ENCODE peak calls at places on chromosomes 4 and X, in eight cellular contexts. Y, F, A, B, P, L, Q and Z are unnamed samples.

GRCh38 chr4:27692098-27692679 is 831.5 kb downstream of the STIM2 start:
- DNase-seq in Y (no peak), F (no peak), A (no peak), B (no peak), P (peak; percentile 48), L (no peak), Q (peak; percentile 3), Z (no peak)

GRCh38 chr4:143700060-143700419 is 435 bp downstream of the FREM3 start:
- DNase-seq in Y (no peak), F (no peak), A (no peak), B (peak; percentile 28), P (peak; percentile 25), L (no peak), Q (peak; percentile 6), Z (no peak)

GRCh38 chrX:100819837-100820666 is at the start of gene CSTF2:
- DNase-seq in Y (peak; percentile 10), F (peak; percentile 24), A (peak; percentile 94), B (peak; percentile 80), P (peak; percentile 86), L (peak; percentile 63), Q (peak; percentile 77), Z (no peak)

GRCh38 chr4:111601671-111602070 is 543.6 kb upstream of the FAM241A start:
- DNase-seq in Y (no peak), F (no peak), A (no peak), B (no peak), P (no peak), L (no peak), Q (no peak), Z (no peak)

GRCh38 chrX:4935846-4936245 is 1222.4 kb upstream of the PRKX start:
- DNase-seq in Y (no peak), F (no peak), A (no peak), B (no peak), P (no peak), L (peak; percentile 13), Q (no peak), Z (no peak)

GRCh38 chr4:47597696-47598095 is 112.6 kb downstream of the ATP10D start:
- DNase-seq in Y (no peak), F (no peak), A (no peak), B (no peak), P (no peak), L (no peak), Q (peak; percentile 51), Z (no peak)

GRCh38 chr4:85477538-85477937 is 2.6 kb downstream of the ARHGAP24 start:
- DNase-seq in Y (no peak), F (no peak), A (no peak), B (no peak), P (no peak), L (no peak), Q (no peak), Z (no peak)

GRCh38 chrX:54181196-54181953 is 1.7 kb downstream of the FAM120C start:
- DNase-seq in Y (no peak), F (no peak), A (no peak), B (no peak), P (no peak), L (no peak), Q (peak; percentile 70), Z (no peak)

GRCh38 chr4:29309050-29309449 is 1411.1 kb upstream of the PCDH7 start:
- DNase-seq in Y (no peak), F (no peak), A (no peak), B (no peak), P (no peak), L (no peak), Q (peak; percentile 36), Z (no peak)

GRCh38 chr4:158314756-158315487 is 104.6 kb downstream of the TMEM144 start:
- DNase-seq in Y (peak; percentile 94), F (peak; percentile 8), A (no peak), B (no peak), P (no peak), L (no peak), Q (peak; percentile 97), Z (no peak)

GRCh38 chr4:98890698-98891097 is 38.2 kb downstream of the EIF4E start:
- DNase-seq in Y (no peak), F (no peak), A (no peak), B (no peak), P (no peak), L (no peak), Q (peak; percentile 26), Z (no peak)

GRCh38 chr4:121564840-121565375 is 131.9 kb downstream of the ANXA5 start:
- DNase-seq in Y (no peak), F (no peak), A (no peak), B (no peak), P (no peak), L (no peak), Q (peak; percentile 20), Z (no peak)

GRCh38 chr4:107094332-107094731 is 58.2 kb upstream of the DKK2 start:
- DNase-seq in Y (no peak), F (no peak), A (no peak), B (no peak), P (peak; percentile 10), L (no peak), Q (peak; percentile 17), Z (no peak)

GRCh38 chr4:78954048-78954666 is 14.9 kb upstream of the PAQR3 start:
- DNase-seq in Y (no peak), F (peak; percentile 37), A (no peak), B (no peak), P (peak; percentile 60), L (no peak), Q (no peak), Z (no peak)

GRCh38 chr4:89765966-89766365 is 71.0 kb downstream of the SNCA start:
- DNase-seq in Y (peak; percentile 49), F (peak; percentile 14), A (no peak), B (no peak), P (no peak), L (no peak), Q (peak; percentile 88), Z (no peak)

GRCh38 chrX:118862086-118862485 is 38.5 kb downstream of the ZCCHC12 start:
- DNase-seq in Y (no peak), F (no peak), A (no peak), B (no peak), P (no peak), L (no peak), Q (no peak), Z (no peak)

GRCh38 chr4:105509291-105509690 is 35.4 kb upstream of the PPA2 start:
- DNase-seq in Y (no peak), F (no peak), A (no peak), B (no peak), P (no peak), L (no peak), Q (no peak), Z (no peak)

GRCh38 chrX:107691024-107691448 is 62.7 kb downstream of the PRPS1 start:
- DNase-seq in Y (no peak), F (no peak), A (peak; percentile 25), B (no peak), P (no peak), L (no peak), Q (no peak), Z (no peak)

GRCh38 chr4:76023381-76023780 is at the start of gene CXCL10:
- DNase-seq in Y (no peak), F (no peak), A (no peak), B (no peak), P (no peak), L (no peak), Q (no peak), Z (no peak)

GRCh38 chr4:152500798-152501434 is 35.0 kb downstream of the FBXW7 start:
- DNase-seq in Y (peak; percentile 79), F (peak; percentile 95), A (no peak), B (no peak), P (peak; percentile 91), L (peak; percentile 15), Q (peak; percentile 77), Z (no peak)

GRCh38 chr4:152501846-152502536 is 33.9 kb downstream of the FBXW7 start:
- DNase-seq in Y (no peak), F (no peak), A (no peak), B (no peak), P (no peak), L (no peak), Q (peak; percentile 22), Z (no peak)

GRCh38 chr4:152503606-152504290 is 32.1 kb downstream of the FBXW7 start:
- DNase-seq in Y (no peak), F (no peak), A (no peak), B (no peak), P (no peak), L (no peak), Q (no peak), Z (no peak)

GRCh38 chr4:152499322-152499721 is 36.6 kb downstream of the FBXW7 start:
- DNase-seq in Y (no peak), F (no peak), A (no peak), B (no peak), P (no peak), L (no peak), Q (no peak), Z (no peak)

DNA sequence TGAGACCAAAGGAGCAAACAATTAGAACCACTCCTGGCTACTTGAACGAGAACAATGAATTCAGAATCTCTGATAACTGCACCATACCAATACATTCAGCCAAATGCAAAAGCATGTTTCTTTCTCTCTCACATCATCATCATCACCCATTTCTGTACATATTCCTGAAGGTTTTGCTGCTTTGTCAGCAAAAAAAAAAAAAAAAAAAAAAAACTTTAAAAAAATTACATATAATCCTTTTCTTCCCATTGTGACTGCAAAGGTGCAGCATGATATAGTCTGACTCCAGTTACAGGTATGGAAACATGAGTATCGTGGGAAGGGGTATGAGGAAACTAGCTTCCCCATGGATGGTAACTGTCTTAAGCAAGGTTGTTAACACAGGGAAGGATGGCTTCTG is 35.6 kb downstream of the FBXW7 start:
- DNase-seq in Y (no peak), F (no peak), A (no peak), B (no peak), P (no peak), L (no peak), Q (no peak), Z (no peak)
- TF ChIP-seq CTCF in Y (no peak), F (no peak), A (no peak), B (no peak), P (no peak), L (no peak), Q (no peak), Z (no peak)

DNA sequence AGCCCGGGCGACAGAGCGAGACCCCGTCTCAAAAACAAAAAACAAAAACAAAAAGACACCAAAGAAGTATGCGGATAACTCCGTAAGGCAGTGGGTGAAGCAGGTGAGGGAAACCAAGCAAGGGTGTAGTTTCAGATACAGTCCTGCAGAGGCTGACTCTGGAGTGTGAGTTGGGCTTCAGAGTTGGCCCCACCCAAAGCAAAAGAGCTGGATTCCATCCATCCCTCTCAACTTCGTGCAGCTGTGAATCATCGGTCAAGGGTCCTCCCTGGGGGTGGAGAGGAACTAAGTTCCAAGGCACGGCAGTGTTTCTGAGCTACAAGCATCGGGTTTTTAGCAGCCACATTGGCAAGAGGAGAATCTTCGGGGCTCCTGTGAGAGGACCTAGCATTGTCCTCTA is 43.9 kb upstream of the FAM9A start:
- DNase-seq in Y (no peak), F (no peak), A (no peak), B (no peak), P (no peak), L (no peak), Q (peak; percentile 82), Z (no peak)
- TF ChIP-seq CTCF in Y (no peak), F (no peak), A (no peak), B (no peak), P (no peak), L (no peak), Q (peak; percentile 17), Z (no peak)

GRCh38 chrX:15567886-15568616 is 32.7 kb downstream of the ACE2 start:
- DNase-seq in Y (no peak), F (no peak), A (no peak), B (no peak), P (peak; percentile 27), L (no peak), Q (no peak), Z (no peak)
- TF ChIP-seq CTCF in Y (no peak), F (no peak), A (no peak), B (no peak), P (peak; percentile 73), L (no peak), Q (peak; percentile 15), Z (no peak)

GRCh38 chrX:15838017-15838416 is 16.6 kb downstream of the AP1S2 start:
- DNase-seq in Y (no peak), F (no peak), A (no peak), B (no peak), P (no peak), L (no peak), Q (no peak), Z (no peak)
- TF ChIP-seq CTCF in Y (no peak), F (no peak), A (no peak), B (peak; percentile 19), P (no peak), L (no peak), Q (no peak), Z (no peak)